ENCODE peak calls at places on chromosomes 3 and 15, in ten cellular contexts. N is mammary epithelial cell; B is iris pigment epithelial cell; T is GM04503; S is neural progenitor cell; K is kidney epithelial cell; E is mesothelial cell of epicardium; F is cardiac muscle cell; A is neural crest cell; Q is stimulated activated naive CD8-positive, alpha-beta T cell treated with anti-CD3 and anti-CD28 coated beads, Interleukin-15, Interleukin-2, amounts not matched to agents 100 U/mL and 50 U/mL, for 24 hours. Y is an unnamed sample.

GRCh38 chr3:189563841-189564563 is 67.2 kb upstream of the TP63 start:
- DNase-seq in N (peak), B (peak), T (peak), S (no peak), K (peak), E (no peak), F (no peak), A (no peak), Q (peak), Y (no peak)

GRCh38 chr15:82043130-82043673 is 2.6 kb downstream of the MEX3B start:
- DNase-seq in N (no peak), B (no peak), T (no peak), S (peak), K (no peak), E (no peak), F (no peak), A (no peak), Q (no peak), Y (no peak)

GRCh38 chr3:122825460-122825859 is 30.6 kb downstream of the SLC49A4 start:
- DNase-seq in N (no peak), B (no peak), T (no peak), S (no peak), K (no peak), E (no peak), F (no peak), A (no peak), Q (no peak), Y (no peak)

GRCh38 chr3:184196536-184196935 is 10.5 kb downstream of the ABCF3 start:
- DNase-seq in N (no peak), B (peak), T (no peak), S (no peak), K (no peak), E (no peak), F (no peak), A (no peak), Q (no peak), Y (no peak)

GRCh38 chr3:31960793-31961431 is 20.1 kb downstream of the OSBPL10 start:
- DNase-seq in N (peak), B (peak), T (no peak), S (no peak), K (no peak), E (no peak), F (no peak), A (no peak), Q (no peak), Y (no peak)

GRCh38 chr3:156705761-156706631 is 31.6 kb downstream of the TIPARP start:
- DNase-seq in N (no peak), B (peak), T (no peak), S (no peak), K (no peak), E (no peak), F (no peak), A (no peak), Q (no peak), Y (no peak)

GRCh38 chr3:10169000-10169496 is 4.3 kb downstream of the IRAK2 start:
- DNase-seq in N (peak), B (no peak), T (no peak), S (no peak), K (no peak), E (no peak), F (no peak), A (no peak), Q (no peak), Y (no peak)

GRCh38 chr3:148460686-148461085 is 237.0 kb upstream of the AGTR1 start:
- DNase-seq in N (no peak), B (no peak), T (no peak), S (no peak), K (no peak), E (no peak), F (no peak), A (no peak), Q (no peak), Y (no peak)

GRCh38 chr3:146813496-146813895 is 208.3 kb upstream of the PLSCR5 start:
- DNase-seq in N (no peak), B (peak), T (peak), S (no peak), K (no peak), E (no peak), F (no peak), A (no peak), Q (no peak), Y (no peak)

GRCh38 chr3:11661827-11662226 is 18.1 kb upstream of the VGLL4 start:
- DNase-seq in N (peak), B (peak), T (no peak), S (no peak), K (no peak), E (no peak), F (no peak), A (no peak), Q (no peak), Y (no peak)

GRCh38 chr3:38538773-38539353 is 42.7 kb downstream of the EXOG start:
- DNase-seq in N (no peak), B (no peak), T (no peak), S (no peak), K (no peak), E (no peak), F (no peak), A (no peak), Q (no peak), Y (no peak)

GRCh38 chr15:69860921-69861320 is 236.8 kb downstream of the TLE3 start:
- DNase-seq in N (no peak), B (no peak), T (no peak), S (no peak), K (no peak), E (no peak), F (no peak), A (no peak), Q (no peak), Y (no peak)

GRCh38 chr3:11370134-11370533 is 97.9 kb downstream of the ATG7 start:
- DNase-seq in N (no peak), B (no peak), T (no peak), S (no peak), K (no peak), E (no peak), F (no peak), A (no peak), Q (no peak), Y (no peak)

GRCh38 chr3:107404727-107405519 is 27.7 kb downstream of the CCDC54 start:
- DNase-seq in N (peak), B (peak), T (peak), S (no peak), K (no peak), E (no peak), F (no peak), A (no peak), Q (no peak), Y (no peak)

GRCh38 chr15:40242216-40242599 is 3.3 kb downstream of the PAK6 start:
- DNase-seq in N (no peak), B (no peak), T (no peak), S (no peak), K (no peak), E (no peak), F (no peak), A (no peak), Q (no peak), Y (no peak)

GRCh38 chr3:154314152-154314551 is 10.1 kb downstream of the DHX36 start:
- DNase-seq in N (no peak), B (no peak), T (no peak), S (no peak), K (no peak), E (no peak), F (no peak), A (no peak), Q (no peak), Y (no peak)

GRCh38 chr3:19467761-19468160 is 319.5 kb downstream of the KCNH8 start:
- DNase-seq in N (no peak), B (no peak), T (no peak), S (no peak), K (no peak), E (no peak), F (no peak), A (no peak), Q (no peak), Y (no peak)

GRCh38 chr3:55897573-55898224 is 410.6 kb upstream of the WNT5A start:
- DNase-seq in N (peak), B (no peak), T (no peak), S (peak), K (no peak), E (no peak), F (peak), A (no peak), Q (no peak), Y (no peak)

GRCh38 chr15:56608140-56608778 is 125.0 kb downstream of the ZNF280D start:
- DNase-seq in N (no peak), B (peak), T (no peak), S (no peak), K (no peak), E (no peak), F (no peak), A (no peak), Q (no peak), Y (no peak)

GRCh38 chr3:47016934-47017435 is 37.5 kb downstream of the NBEAL2 start:
- DNase-seq in N (peak), B (peak), T (peak), S (no peak), K (peak), E (no peak), F (no peak), A (no peak), Q (peak), Y (no peak)

GRCh38 chr3:52623234-52623792 is 62.4 kb downstream of the PBRM1 start:
- DNase-seq in N (no peak), B (no peak), T (no peak), S (no peak), K (no peak), E (no peak), F (no peak), A (no peak), Q (no peak), Y (no peak)

GRCh38 chr15:80744826-80745225 is 34.3 kb upstream of the CEMIP start:
- DNase-seq in N (peak), B (peak), T (peak), S (no peak), K (no peak), E (no peak), F (no peak), A (no peak), Q (no peak), Y (no peak)

GRCh38 chr3:64143399-64144130 is 81.7 kb downstream of the PRICKLE2 start:
- DNase-seq in N (peak), B (peak), T (peak), S (no peak), K (no peak), E (no peak), F (no peak), A (no peak), Q (no peak), Y (no peak)

GRCh38 chr3:125207949-125208568 is 4.5 kb downstream of the SLC12A8 start:
- DNase-seq in N (no peak), B (no peak), T (no peak), S (no peak), K (no peak), E (no peak), F (no peak), A (no peak), Q (no peak), Y (no peak)

GRCh38 chr15:40618906-40619305 is 24.9 kb downstream of the KNL1 start:
- DNase-seq in N (peak), B (no peak), T (no peak), S (no peak), K (no peak), E (no peak), F (no peak), A (no peak), Q (no peak), Y (no peak)